ENCODE peak calls at places on chromosomes 6 and 20, in four cellular contexts. L is K562, N is IMR-90, A is A549. P is an unnamed sample.

GRCh38 chr6:6614096-6614964 is 25.8 kb downstream of the LY86 start:
- DNase-seq in L (no peak), N (no peak), A (no peak), P (no peak)

GRCh38 chr6:34151321-34152041 is 5.6 kb upstream of the GRM4 start:
- DNase-seq in L (no peak), N (no peak), A (no peak), P (no peak)

GRCh38 chr6:91029211-91029610 is 442.3 kb upstream of the MAP3K7 start:
- DNase-seq in L (no peak), N (no peak), A (no peak), P (no peak)

GRCh38 chr6:116016846-116017545 is 43.7 kb downstream of the FRK start:
- DNase-seq in L (no peak), N (peak; percentile 55), A (no peak), P (no peak)

GRCh38 chr6:158042245-158042798 is 60.7 kb downstream of the SYNJ2 start:
- DNase-seq in L (peak; percentile 70), N (peak; percentile 93), A (no peak), P (no peak)

GRCh38 chr6:166419268-166419667 is 36.5 kb upstream of the MPC1 start:
- DNase-seq in L (no peak), N (peak; percentile 47), A (no peak), P (peak; percentile 71)

GRCh38 chr6:149200282-149200936 is 117.1 kb upstream of the TAB2 start:
- DNase-seq in L (no peak), N (no peak), A (no peak), P (no peak)

GRCh38 chr20:3753501-3754257 is 13.9 kb downstream of the ADISSP start:
- DNase-seq in L (no peak), N (no peak), A (no peak), P (no peak)

GRCh38 chr6:150417247-150417646 is 48.4 kb downstream of the IYD start:
- DNase-seq in L (no peak), N (no peak), A (no peak), P (no peak)

GRCh38 chr6:133587841-133588240 is 301.1 kb upstream of the TCF21 start:
- DNase-seq in L (no peak), N (peak; percentile 87), A (no peak), P (no peak)

GRCh38 chr20:48826883-48827771 is 672 bp downstream of the PREX1 start:
- DNase-seq in L (no peak), N (no peak), A (no peak), P (no peak)

GRCh38 chr6:4922488-4923037 is 81.3 kb downstream of the RPP40 start:
- DNase-seq in L (no peak), N (no peak), A (no peak), P (no peak)

GRCh38 chr6:4924872-4925271 is 79.0 kb downstream of the RPP40 start:
- DNase-seq in L (no peak), N (no peak), A (no peak), P (no peak)

GRCh38 chr6:4916954-4917561 is 86.8 kb downstream of the RPP40 start:
- DNase-seq in L (no peak), N (no peak), A (no peak), P (no peak)

GRCh38 chr6:4925580-4925979 is 78.3 kb downstream of the RPP40 start:
- DNase-seq in L (no peak), N (no peak), A (no peak), P (no peak)

DNA sequence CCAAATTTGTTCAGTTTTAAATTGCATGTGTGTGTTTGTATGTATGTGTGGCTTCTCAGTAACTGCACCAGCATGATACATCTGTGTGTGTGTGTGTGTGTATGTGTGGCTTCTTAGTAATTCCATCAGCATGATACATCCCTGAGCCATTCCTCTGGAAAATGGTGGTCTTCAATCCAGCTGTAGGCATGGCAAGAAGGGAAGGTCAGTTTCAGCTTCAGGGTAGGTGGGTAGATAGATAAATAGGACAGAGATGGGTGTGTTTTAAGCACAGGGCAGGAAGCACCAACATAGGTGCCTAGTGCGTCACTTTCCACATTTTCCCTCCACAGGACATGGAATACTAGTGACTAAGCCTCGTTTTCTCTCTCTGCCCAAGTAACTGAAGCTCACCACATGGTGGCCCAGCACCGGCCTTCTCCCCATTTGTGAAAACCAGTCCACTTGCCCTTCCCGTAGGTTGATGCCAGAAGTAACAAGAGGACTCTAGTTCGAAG is 82.9 kb downstream of the RPP40 start:
- DNase-seq in L (no peak), N (peak; percentile 52), A (no peak), P (no peak)
- TF ChIP-seq ELK1 in L (no peak), N (no peak), A (no peak), P (no peak)

DNA sequence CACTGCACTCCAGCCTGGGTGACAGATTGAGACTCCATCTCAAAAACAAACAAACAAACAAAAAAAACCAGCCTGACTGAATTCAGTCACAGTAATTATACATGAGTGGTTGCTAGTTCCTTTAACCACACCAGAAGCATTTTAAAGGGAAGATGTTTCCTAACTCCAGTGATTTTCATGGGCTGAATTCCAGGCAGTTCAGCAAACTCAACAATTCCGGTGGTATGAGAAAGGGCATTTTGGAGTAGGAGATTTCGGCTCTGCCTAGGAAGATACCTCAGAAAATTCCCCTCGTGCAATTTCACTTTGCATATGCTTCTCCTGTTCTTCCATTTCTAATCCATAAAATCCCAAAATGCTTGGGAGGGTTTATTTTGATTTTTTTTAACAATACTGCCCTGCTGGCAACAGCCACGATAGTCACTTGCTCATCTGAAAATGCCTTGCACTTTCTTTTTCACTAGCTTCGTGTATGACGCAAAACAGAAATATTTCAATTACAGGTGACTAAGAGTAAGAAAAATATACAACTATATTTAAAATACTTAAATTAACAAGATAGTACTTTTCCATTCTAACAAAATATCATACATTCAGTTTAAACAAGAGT is 48.3 kb upstream of the IPCEF1 start:
- DNase-seq in L (no peak), N (peak; percentile 84), A (no peak), P (no peak)
- TF ChIP-seq BHLHE40 in L (no peak), N (no peak), A (no peak), P (no peak)

GRCh38 chr20:59222982-59223610 is 59.5 kb downstream of the ZNF831 start:
- DNase-seq in L (no peak), N (no peak), A (peak; percentile 18), P (no peak)
- H3K4me3 ChIP-seq in L (no peak overlapping the region), N (no peak overlapping the region), A (peak overlapping the region; percentile 51), P (no peak overlapping the region)

GRCh38 chr6:112480551-112480950 is 133.4 kb downstream of the RFPL4B start:
- DNase-seq in L (no peak), N (peak; percentile 82), A (no peak), P (no peak)
- TF ChIP-seq ELK1 in L (no peak), N (no peak), A (no peak), P (no peak)

P was measured in GM12878.